ENCODE peak calls at places on chromosomes 16 and 17, in eight cellular contexts. E is NCI-H526; T is NCI-H460; B is Right ventricle myocardium superior; M is NCI-H226; H is NCI-H2081; R is left ventricle myocardium inferior; L is stimulated activated naive CD8-positive, alpha-beta T cell treated with anti-CD3 and anti-CD28 coated beads, Interleukin-15, Interleukin-2, amounts not matched to agents 100 U/mL and 50 U/mL, for 24 hours. C is an unnamed sample.

GRCh38 chr17:6427284-6427781 is 7.6 kb downstream of the AIPL1 start:
- DNase-seq in R (no peak), H (no peak), T (no peak), M (peak; percentile 53), B (no peak), L (peak; percentile 60), E (no peak), C (peak; percentile 25)

GRCh38 chr17:45787044-45787443 is 2.9 kb downstream of the CRHR1 start:
- DNase-seq in H (no peak), M (no peak), B (no peak), R (no peak), L (no peak), T (no peak), E (no peak), C (no peak)

GRCh38 chr16:11742041-11742535 is 569 bp downstream of the TXNDC11 start:
- DNase-seq in E (no peak), T (no peak), R (peak; percentile 46), B (peak; percentile 71), H (no peak), L (peak; percentile 68), M (peak; percentile 6), C (no peak)

GRCh38 chr17:38725066-38725465 is 5.1 kb upstream of the CISD3 start:
- DNase-seq in R (no peak), E (no peak), H (peak; percentile 57), M (no peak), B (no peak), L (no peak), T (no peak), C (no peak)

GRCh38 chr16:87850009-87851006 is 19.0 kb downstream of the SLC7A5 start:
- DNase-seq in L (peak; percentile 74), R (peak; percentile 60), E (peak; percentile 77), H (peak; percentile 30), T (no peak), B (peak; percentile 77), M (no peak), C (peak; percentile 71)

GRCh38 chr17:3959295-3959899 is 4.8 kb downstream of the ATP2A3 start:
- DNase-seq in H (peak; percentile 91), E (peak; percentile 74), L (peak; percentile 22), R (no peak), M (no peak), T (peak; percentile 50), B (no peak), C (peak; percentile 40)

GRCh38 chr17:79609616-79610150 is 1.2 kb downstream of the RBFOX3 start:
- DNase-seq in T (no peak), L (no peak), B (no peak), M (no peak), R (no peak), H (no peak), E (no peak), C (no peak)

GRCh38 chr16:80954985-80955384 is 51.7 kb downstream of the CMC2 start:
- DNase-seq in L (no peak), M (no peak), E (no peak), B (no peak), T (no peak), H (no peak), R (no peak), C (no peak)

GRCh38 chr17:27494192-27495091 is 38.2 kb downstream of the KSR1 start:
- DNase-seq in L (no peak), B (peak; percentile 83), R (peak; percentile 67), M (peak; percentile 39), E (peak; percentile 92), T (peak; percentile 33), H (no peak), C (peak; percentile 30)

GRCh38 chr17:69450131-69450530 is 35.6 kb downstream of the MAP2K6 start:
- DNase-seq in H (no peak), M (no peak), R (no peak), E (no peak), L (no peak), T (no peak), B (no peak), C (no peak)

GRCh38 chr17:64133546-64134215 is 3.7 kb upstream of the ERN1 start:
- DNase-seq in T (peak; percentile 76), R (no peak), M (peak; percentile 33), H (peak; percentile 73), B (no peak), E (peak; percentile 83), L (no peak), C (peak; percentile 91)